ENCODE peak calls at places on chromosomes 5 and 9, in six cellular contexts. F is T-helper 1 cell; S is NCI-H2107; R is RWPE1; O is stimulated activated CD4-positive, alpha-beta T cell treated with anti-CD3 and anti-CD28 coated beads, Interleukin-4, amount 100 ng/mL, for 48 hours; G is ovary. U is an unnamed sample.

GRCh38 chr9:135332979-135333748 is 146.4 kb upstream of the PPP1R26 start:
- DNase-seq in O (no peak), R (no peak), S (no peak), F (no peak), G (no peak), U (no peak)

GRCh38 chr5:166883016-166883415 is 1408.4 kb upstream of the WWC1 start:
- DNase-seq in R (peak), O (no peak), G (no peak), F (no peak), S (no peak), U (no peak)

GRCh38 chr5:145936401-145937131 is at the start of gene SH3RF2:
- DNase-seq in R (peak), G (peak), S (no peak), F (no peak), O (peak), U (no peak)

GRCh38 chr5:40518511-40518917 is 161.2 kb upstream of the PTGER4 start:
- DNase-seq in G (no peak), S (no peak), F (no peak), O (peak), R (peak), U (no peak)

GRCh38 chr9:137319976-137320551 is 18.0 kb upstream of the NRARP start:
- DNase-seq in R (no peak), O (no peak), F (no peak), S (no peak), G (peak), U (no peak)

GRCh38 chr9:37421914-37422288 is 595 bp upstream of the GRHPR start:
- DNase-seq in F (no peak), S (no peak), O (no peak), R (no peak), G (no peak), U (peak)

GRCh38 chr9:116984111-116984510 is 297.0 kb downstream of the TRIM32 start:
- DNase-seq in G (no peak), F (no peak), S (no peak), O (no peak), R (no peak), U (no peak)

GRCh38 chr9:14347408-14348224 is 33.7 kb upstream of the NFIB start:
- DNase-seq in S (no peak), O (no peak), F (no peak), G (no peak), R (peak), U (no peak)

GRCh38 chr9:136512651-136513066 is 29.8 kb upstream of the SEC16A start:
- DNase-seq in R (peak), G (no peak), O (peak), S (no peak), F (no peak), U (peak)

GRCh38 chr5:16265141-16265540 is 85.5 kb upstream of the MARCHF11 start:
- DNase-seq in O (no peak), S (no peak), G (no peak), R (no peak), F (no peak), U (no peak)

GRCh38 chr9:32939576-32939975 is 61.9 kb downstream of the APTX start:
- DNase-seq in G (no peak), F (no peak), S (no peak), R (no peak), O (no peak), U (no peak)

GRCh38 chr9:96461336-96461735 is 11.4 kb downstream of the HABP4 start:
- DNase-seq in G (no peak), F (no peak), R (no peak), O (no peak), S (no peak), U (no peak)

GRCh38 chr5:90050135-90050534 is 359.4 kb downstream of the CETN3 start:
- DNase-seq in S (no peak), O (no peak), R (no peak), F (no peak), G (no peak), U (no peak)

GRCh38 chr9:80922544-80922943 is 766.8 kb downstream of the TLE1 start:
- DNase-seq in O (no peak), G (no peak), F (no peak), R (no peak), S (no peak), U (no peak)

GRCh38 chr5:11289208-11289607 is 528.2 kb upstream of the DAP start:
- DNase-seq in F (no peak), S (no peak), G (no peak), R (no peak), O (no peak), U (no peak)

U was measured in midbrain.